ENCODE peak calls at places on chromosomes 5 and 9, in four cellular contexts. One of them, this sample, is unnamed.

GRCh38 chr5:69517763-69518212 is 25.2 kb downstream of the OCLN start:
- DNase-seq in HepG2: peak
- DNase-seq in K562: no peak
- DNase-seq in A549: no peak
- DNase-seq in this sample: no peak

GRCh38 chr9:126301985-126302603 is 24.5 kb upstream of the MVB12B start:
- DNase-seq in A549: peak
- DNase-seq in K562: peak
- DNase-seq in HepG2: peak
- DNase-seq in this sample: no peak

GRCh38 chr9:61670616-61671015 is 480.8 kb downstream of the SPATA31A7 start:
- DNase-seq in A549: no peak
- DNase-seq in K562: no peak
- DNase-seq in HepG2: no peak
- DNase-seq in this sample: no peak

GRCh38 chr5:98783051-98783649 is 9.7 kb downstream of the RGMB start:
- DNase-seq in HepG2: no peak
- DNase-seq in K562: no peak
- DNase-seq in A549: no peak
- DNase-seq in this sample: no peak

GRCh38 chr5:140112685-140113179 is 1.2 kb upstream of the PURA start:
- DNase-seq in A549: no peak
- DNase-seq in K562: no peak
- DNase-seq in HepG2: no peak
- DNase-seq in this sample: no peak

GRCh38 chr5:122403256-122403655 is 91.2 kb downstream of the SNCAIP start:
- DNase-seq in K562: no peak
- DNase-seq in A549: no peak
- DNase-seq in HepG2: no peak
- DNase-seq in this sample: no peak

GRCh38 chr9:36991516-36992134 is 42.4 kb downstream of the PAX5 start:
- DNase-seq in HepG2: no peak
- DNase-seq in A549: peak
- DNase-seq in K562: peak
- DNase-seq in this sample: no peak

GRCh38 chr5:173570321-173571090 is 45.9 kb downstream of the BOD1 start:
- DNase-seq in K562: no peak
- DNase-seq in HepG2: no peak
- DNase-seq in A549: no peak
- DNase-seq in this sample: no peak

GRCh38 chr9:78674874-78675273 is 377.9 kb downstream of the PSAT1 start:
- DNase-seq in HepG2: no peak
- DNase-seq in K562: no peak
- DNase-seq in A549: no peak
- DNase-seq in this sample: no peak

GRCh38 chr5:73763300-73764032 is 137.5 kb downstream of the ARHGEF28 start:
- DNase-seq in K562: no peak
- DNase-seq in HepG2: peak
- DNase-seq in A549: no peak
- DNase-seq in this sample: no peak

GRCh38 chr9:4985376-4986266 is 549 bp downstream of the JAK2 start:
- DNase-seq in HepG2: no peak
- DNase-seq in K562: peak
- DNase-seq in A549: no peak
- DNase-seq in this sample: no peak

GRCh38 chr5:179860301-179860700 is 1.7 kb upstream of the MRNIP start:
- DNase-seq in K562: no peak
- DNase-seq in A549: no peak
- DNase-seq in HepG2: no peak
- DNase-seq in this sample: no peak

GRCh38 chr5:76582252-76583162 is 40.7 kb downstream of the F2RL2 start:
- DNase-seq in HepG2: no peak
- DNase-seq in A549: no peak
- DNase-seq in K562: no peak
- DNase-seq in this sample: peak

GRCh38 chr9:108316633-108317032 is 539.2 kb downstream of the ACTL7B start:
- DNase-seq in HepG2: no peak
- DNase-seq in K562: no peak
- DNase-seq in A549: no peak
- DNase-seq in this sample: no peak

GRCh38 chr9:108323615-108324014 is 532.2 kb downstream of the ACTL7B start:
- DNase-seq in HepG2: no peak
- DNase-seq in K562: no peak
- DNase-seq in A549: no peak
- DNase-seq in this sample: no peak

GRCh38 chr9:108325406-108325805 is 530.4 kb downstream of the ACTL7B start:
- DNase-seq in HepG2: no peak
- DNase-seq in K562: no peak
- DNase-seq in A549: no peak
- DNase-seq in this sample: no peak

DNA sequence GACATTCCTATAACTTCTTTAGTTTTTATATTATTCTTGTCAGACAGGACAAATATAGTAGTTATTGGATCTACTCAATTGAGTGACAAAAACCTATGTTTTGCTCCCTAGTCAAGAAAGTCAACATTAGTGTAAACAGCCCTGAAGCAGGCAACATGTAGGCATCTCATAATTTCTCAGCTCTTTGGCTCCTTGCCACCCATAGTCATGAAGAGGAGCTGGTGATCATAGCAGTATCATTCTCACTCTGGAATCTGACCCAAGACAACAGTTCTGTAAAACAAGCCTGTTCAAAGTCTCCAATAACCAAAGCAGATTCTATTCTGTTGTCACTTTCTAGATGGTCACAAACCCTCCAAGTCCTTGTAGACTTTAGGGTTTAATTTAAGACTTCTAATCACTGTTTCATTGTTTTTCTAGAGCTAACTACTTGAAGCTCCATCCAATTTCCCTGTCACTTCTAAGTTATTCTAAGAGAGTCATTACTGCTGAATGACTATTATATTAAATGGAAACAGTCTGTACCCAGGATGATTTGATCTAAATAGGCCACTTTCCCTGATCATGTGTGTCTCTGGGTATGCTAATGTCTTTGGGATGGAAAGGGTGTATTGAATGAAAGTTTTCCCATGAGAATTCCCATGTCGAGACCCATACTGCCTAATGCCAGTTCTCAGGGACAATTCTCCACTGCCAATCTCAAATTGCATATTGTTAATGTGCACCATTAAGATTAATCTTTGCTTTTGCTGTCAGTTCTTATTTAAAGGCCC is 533.3 kb downstream of the ACTL7B start:
- DNase-seq in A549: no peak
- DNase-seq in HepG2: no peak
- DNase-seq in K562: no peak
- DNase-seq in this sample: no peak
- TF ChIP-seq POLR2AphosphoS2 in A549: no peak
- TF ChIP-seq POLR2AphosphoS2 in HepG2: no peak
- TF ChIP-seq POLR2AphosphoS2 in K562: no peak
- TF ChIP-seq POLR2AphosphoS2 in this sample: no peak

GRCh38 chr9:131422241-131422792 is 28.4 kb downstream of the PRRC2B start:
- DNase-seq in HepG2: no peak
- DNase-seq in A549: no peak
- DNase-seq in K562: no peak
- DNase-seq in this sample: no peak
- TF ChIP-seq POLR2AphosphoS2 in HepG2: no peak
- TF ChIP-seq POLR2AphosphoS2 in A549: no peak
- TF ChIP-seq POLR2AphosphoS2 in K562: no peak
- TF ChIP-seq POLR2AphosphoS2 in this sample: no peak

GRCh38 chr5:113099822-113100221 is 123.2 kb downstream of the DCP2 start:
- DNase-seq in HepG2: no peak
- DNase-seq in K562: no peak
- DNase-seq in A549: no peak
- DNase-seq in this sample: no peak
- TF ChIP-seq POLR2AphosphoS2 in HepG2: no peak
- TF ChIP-seq POLR2AphosphoS2 in K562: no peak
- TF ChIP-seq POLR2AphosphoS2 in A549: no peak
- TF ChIP-seq POLR2AphosphoS2 in this sample: no peak

GRCh38 chr9:112072721-112073553 is 102.2 kb downstream of the SUSD1 start:
- DNase-seq in K562: peak
- DNase-seq in HepG2: no peak
- DNase-seq in A549: no peak
- DNase-seq in this sample: no peak
- TF ChIP-seq POLR2AphosphoS2 in K562: no peak
- TF ChIP-seq POLR2AphosphoS2 in HepG2: no peak
- TF ChIP-seq POLR2AphosphoS2 in A549: no peak
- TF ChIP-seq POLR2AphosphoS2 in this sample: no peak